ENCODE peak calls at places on chromosomes 7 and 10, in seven cellular contexts. P is sigmoid colon, K is HepG2, V is stomach, Z is NB4, F is A549, D is right lobe of liver. Y is an unnamed sample.

GRCh38 chr7:45125193-45125904 is 13.9 kb upstream of the TBRG4 start:
- DNase-seq in F (no peak), Z (no peak), P (no peak), D (no peak), V (no peak), K (no peak), Y (no peak)

GRCh38 chr7:34675749-34676374 is 17.8 kb downstream of the NPSR1 start:
- DNase-seq in V (no peak), K (peak; percentile 27), Z (peak; percentile 48), P (no peak), D (no peak), F (peak; percentile 48), Y (no peak)

GRCh38 chr7:50531928-50532327 is 33.3 kb downstream of the DDC start:
- DNase-seq in F (no peak), P (no peak), D (no peak), Z (no peak), V (no peak), K (no peak), Y (peak; percentile 45)

GRCh38 chr7:84092207-84092606 is 102.4 kb downstream of the SEMA3A start:
- DNase-seq in K (no peak), Z (peak; percentile 42), F (no peak), V (no peak), P (no peak), D (no peak), Y (peak; percentile 40)

GRCh38 chr10:110226926-110227641 is 19.7 kb downstream of the MXI1 start:
- DNase-seq in F (peak; percentile 67), V (peak; percentile 64), P (peak; percentile 85), K (no peak), D (peak; percentile 79), Z (peak; percentile 79), Y (peak; percentile 19)

GRCh38 chr10:824497-824896 is 107.0 kb downstream of the LARP4B start:
- DNase-seq in D (no peak), P (no peak), Z (no peak), K (no peak), F (no peak), V (no peak), Y (no peak)

GRCh38 chr10:761376-761775 is 71.9 kb upstream of the DIP2C start:
- DNase-seq in Z (peak; percentile 60), F (no peak), D (no peak), V (no peak), K (no peak), P (no peak), Y (no peak)

GRCh38 chr10:19164461-19164860 is 115.9 kb downstream of the MALRD1 start:
- DNase-seq in Z (no peak), K (no peak), P (no peak), D (no peak), V (no peak), F (no peak), Y (no peak)

GRCh38 chr10:60312818-60313588 is 76.7 kb downstream of the ANK3 start:
- DNase-seq in V (no peak), D (no peak), Z (no peak), F (no peak), P (no peak), K (no peak), Y (peak; percentile 82)

GRCh38 chr7:124553485-124553884 is 212.1 kb downstream of the GPR37 start:
- DNase-seq in D (no peak), P (no peak), V (no peak), K (no peak), Z (no peak), F (no peak), Y (no peak)

GRCh38 chr10:46273506-46274477 is 13.0 kb upstream of the ANTXRL start:
- DNase-seq in K (peak; percentile 20), V (peak; percentile 11), Z (peak; percentile 63), P (no peak), D (no peak), F (no peak), Y (no peak)

GRCh38 chr10:70053896-70054641 is 1.4 kb downstream of the MACROH2A2 start:
- DNase-seq in D (peak; percentile 31), F (peak; percentile 38), K (peak; percentile 20), V (no peak), P (peak; percentile 61), Z (no peak), Y (no peak)

GRCh38 chr7:140062118-140062527 is 628 bp downstream of the PARP12 start:
- DNase-seq in K (no peak), P (no peak), D (peak; percentile 52), F (no peak), V (no peak), Z (peak; percentile 67), Y (no peak)

GRCh38 chr10:104300736-104301292 is 31.8 kb downstream of the GSTO2 start:
- DNase-seq in D (peak; percentile 44), K (no peak), F (peak; percentile 27), Z (no peak), P (peak; percentile 91), V (peak; percentile 72), Y (peak; percentile 99)
- TF ChIP-seq POLR2A in D (no peak), K (no peak), F (no peak), Z (no peak), P (no peak), V (no peak), Y (peak; percentile 75)

DNA sequence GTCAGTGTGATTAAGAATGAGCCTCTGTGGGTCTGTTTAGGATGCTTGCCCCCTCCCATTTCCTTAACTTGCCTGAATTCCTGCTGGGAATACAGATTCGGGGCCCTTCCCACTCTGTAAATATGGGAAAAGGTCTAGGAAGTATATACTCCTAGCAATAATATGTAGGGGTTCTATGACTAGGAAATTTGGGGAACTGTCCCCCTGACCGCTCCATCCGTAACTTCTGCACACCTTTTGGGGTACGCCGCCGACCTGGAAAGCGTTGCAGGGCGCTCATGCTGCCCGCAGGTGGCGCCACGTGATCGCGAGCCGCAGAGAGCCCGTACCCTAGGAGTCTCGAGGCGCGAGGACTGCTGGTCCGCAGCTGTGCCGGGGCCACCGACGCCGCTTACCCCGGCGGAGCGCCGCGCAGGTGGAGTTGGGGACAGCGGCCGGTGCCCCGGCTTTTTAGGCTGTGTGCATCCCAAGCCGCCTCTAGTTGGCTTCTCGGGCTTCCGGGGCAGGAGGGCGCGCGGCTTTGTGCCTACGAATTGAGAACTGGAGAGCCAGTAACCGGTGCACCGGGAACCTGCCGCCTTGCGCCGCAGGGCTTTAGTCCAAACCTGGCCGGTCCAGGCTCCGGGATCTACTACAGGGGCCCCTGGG is 656 bp upstream of the CNNM2 start:
- DNase-seq in V (peak; percentile 85), D (peak; percentile 84), F (peak; percentile 60), P (peak; percentile 92), Z (peak; percentile 89), K (peak; percentile 46), Y (peak; percentile 61)
- TF ChIP-seq POLR2A in V (peak; percentile 41), D (peak; percentile 46), F (no peak), P (no peak), Z (no peak), K (no peak), Y (no peak)

GRCh38 chr7:128831994-128832879 is 2.0 kb downstream of the FLNC start:
- DNase-seq in D (no peak), K (no peak), V (no peak), Z (peak; percentile 84), F (no peak), P (peak; percentile 84), Y (peak; percentile 30)
- TF ChIP-seq POLR2A in D (no peak), K (no peak), V (no peak), Z (no peak), F (no peak), P (no peak), Y (no peak)

GRCh38 chr10:30434273-30435067 is 486 bp downstream of the MAP3K8 start:
- DNase-seq in P (peak; percentile 96), Z (peak; percentile 92), D (peak; percentile 94), F (peak; percentile 81), K (peak; percentile 83), V (peak; percentile 82), Y (peak; percentile 74)
- TF ChIP-seq POLR2A in P (peak; percentile 89), Z (peak; percentile 55), D (peak; percentile 96), F (peak; percentile 76), K (peak; percentile 71), V (peak; percentile 79), Y (no peak)